ENCODE peak calls at places on chromosomes 1 and 21, in nine cellular contexts. Z is brain microvascular endothelial cell, C is K562, K is thoracic aorta, W is mammary epithelial cell, P is fibroblast of lung, H is OCI-LY7, T is stomach, E is upper lobe of right lung. B is an unnamed sample.

GRCh38 chr1:21051177-21051576 is 125.5 kb downstream of the EIF4G3 start:
- DNase-seq in W (no peak), C (no peak), E (no peak), H (no peak), T (no peak), Z (no peak), P (no peak), K (no peak), B (no peak)

GRCh38 chr1:222798111-222798510 is 16.7 kb upstream of the DISP1 start:
- DNase-seq in Z (no peak), P (peak), E (no peak), H (no peak), C (no peak), W (peak), T (no peak), K (no peak), B (peak)

GRCh38 chr1:192877283-192877886 is 68.5 kb downstream of the RGS2 start:
- DNase-seq in W (peak), Z (peak), T (no peak), K (no peak), H (no peak), E (no peak), C (no peak), P (peak), B (no peak)

GRCh38 chr1:214451591-214451990 is 99.8 kb downstream of the PTPN14 start:
- DNase-seq in C (no peak), E (no peak), T (no peak), W (peak), K (no peak), Z (no peak), H (no peak), P (no peak), B (peak)

GRCh38 chr1:43238104-43238503 is 31.7 kb upstream of the TMEM125 start:
- DNase-seq in Z (peak), E (no peak), W (peak), K (no peak), C (peak), P (peak), H (peak), T (peak), B (peak)

GRCh38 chr1:169466259-169467230 is 19.2 kb downstream of the SLC19A2 start:
- DNase-seq in W (peak), P (peak), E (no peak), T (no peak), Z (peak), H (peak), C (no peak), K (no peak), B (no peak)

GRCh38 chr1:205444931-205445652 is 10.8 kb downstream of the BLACAT1 start:
- DNase-seq in Z (no peak), K (peak), W (no peak), C (peak), E (no peak), H (peak), T (peak), P (no peak), B (no peak)

GRCh38 chr1:64894438-64895196 is 71.7 kb downstream of the JAK1 start:
- DNase-seq in W (no peak), K (no peak), E (no peak), C (no peak), Z (no peak), P (no peak), T (no peak), H (no peak), B (no peak)

GRCh38 chr1:56788588-56788987 is 30.6 kb downstream of the FYB2 start:
- DNase-seq in E (peak), Z (peak), T (peak), P (no peak), H (no peak), K (no peak), C (no peak), W (no peak), B (no peak)

GRCh38 chr1:27557596-27558340 is 46.2 kb downstream of the AHDC1 start:
- DNase-seq in H (no peak), C (peak), E (peak), Z (no peak), W (peak), P (no peak), T (peak), K (no peak), B (peak)

GRCh38 chr1:104945406-104945805 is 1195.7 kb downstream of the AMY1C start:
- DNase-seq in Z (no peak), W (no peak), T (no peak), K (no peak), C (no peak), E (no peak), H (no peak), P (no peak), B (no peak)

GRCh38 chr1:161139765-161140164 is 7.3 kb upstream of the DEDD start:
- DNase-seq in W (peak), T (peak), P (peak), E (no peak), H (peak), Z (peak), C (peak), K (no peak), B (no peak)

GRCh38 chr1:111592389-111593361 is 26.9 kb upstream of the RAP1A start:
- DNase-seq in E (peak), H (peak), W (peak), Z (peak), K (peak), T (peak), C (peak), P (peak), B (peak)

GRCh38 chr1:238642231-238642630 is 744.1 kb upstream of the CHRM3 start:
- DNase-seq in K (no peak), C (no peak), Z (peak), H (no peak), E (no peak), W (no peak), T (no peak), P (peak), B (no peak)

GRCh38 chr21:44428281-44428942 is 26.9 kb upstream of the LRRC3 start:
- DNase-seq in C (peak), E (peak), T (peak), K (no peak), H (peak), Z (no peak), P (no peak), W (peak), B (peak)

GRCh38 chr1:117137281-117137680 is 15.7 kb upstream of the TRIM45 start:
- DNase-seq in C (no peak), Z (no peak), E (no peak), K (no peak), T (no peak), H (no peak), P (no peak), W (no peak), B (no peak)

GRCh38 chr1:201766117-201766863 is 62.7 kb upstream of the IPO9 start:
- DNase-seq in P (peak), Z (peak), T (no peak), H (no peak), E (no peak), C (no peak), K (no peak), W (peak), B (no peak)

GRCh38 chr1:42259059-42259738 is 75.8 kb downstream of the FOXJ3 start:
- DNase-seq in H (no peak), P (peak), W (peak), K (no peak), C (no peak), E (no peak), Z (peak), T (no peak), B (no peak)

GRCh38 chr21:45836268-45836655 is 145.3 kb upstream of the COL6A1 start:
- DNase-seq in W (no peak), Z (no peak), P (peak), E (no peak), T (no peak), C (no peak), K (no peak), H (no peak), B (no peak)

GRCh38 chr1:218257371-218257770 is 27.7 kb upstream of the RRP15 start:
- DNase-seq in E (no peak), C (no peak), Z (no peak), P (no peak), H (no peak), W (no peak), K (no peak), T (no peak), B (no peak)

GRCh38 chr1:178436899-178437298 is 59.9 kb downstream of the CLEC20A start:
- DNase-seq in H (no peak), K (no peak), C (no peak), P (no peak), E (no peak), Z (no peak), W (no peak), T (no peak), B (no peak)

GRCh38 chr1:63918395-63918945 is 144.7 kb downstream of the ROR1 start:
- DNase-seq in P (peak), C (no peak), W (no peak), Z (no peak), T (no peak), E (no peak), K (no peak), H (no peak), B (no peak)

GRCh38 chr1:169105434-169106094 is 926 bp upstream of the ATP1B1 start:
- DNase-seq in P (no peak), E (peak), T (peak), W (peak), H (peak), K (no peak), C (peak), Z (no peak), B (no peak)

GRCh38 chr1:158121604-158122254 is 59.0 kb upstream of the CD1D start:
- DNase-seq in H (peak), W (peak), Z (peak), E (no peak), K (no peak), T (no peak), C (peak), P (peak), B (no peak)

GRCh38 chr21:37551406-37552355 is 185.1 kb downstream of the DYRK1A start:
- DNase-seq in Z (peak), H (no peak), C (no peak), E (no peak), T (peak), K (no peak), P (peak), W (no peak), B (no peak)

GRCh38 chr1:58848818-58849411 is 65.1 kb upstream of the JUN start:
- DNase-seq in Z (peak), W (peak), T (peak), H (no peak), P (peak), E (peak), C (peak), K (peak), B (peak)

GRCh38 chr1:239276051-239276450 is 110.3 kb upstream of the CHRM3 start:
- DNase-seq in H (no peak), E (no peak), T (no peak), W (no peak), C (no peak), P (no peak), K (no peak), Z (no peak), B (no peak)

GRCh38 chr1:183812686-183813569 is 8.0 kb downstream of the RGL1 start:
- DNase-seq in H (no peak), W (peak), E (no peak), C (no peak), P (peak), K (no peak), Z (peak), T (no peak), B (peak)

GRCh38 chr1:22702255-22702654 is 8.4 kb upstream of the EPHB2 start:
- DNase-seq in C (no peak), P (no peak), H (no peak), E (no peak), K (no peak), Z (no peak), W (no peak), T (no peak), B (no peak)

GRCh38 chr1:220879509-220880366 is 495 bp downstream of the HLX start:
- DNase-seq in E (peak), T (peak), H (no peak), Z (no peak), P (peak), C (peak), K (no peak), W (peak), B (no peak)

GRCh38 chr1:225508538-225509375 is 80.9 kb upstream of the LBR start:
- DNase-seq in H (no peak), W (peak), E (no peak), Z (peak), P (peak), K (peak), T (peak), C (no peak), B (peak)

GRCh38 chr1:235712812-235713211 is 63.2 kb upstream of the GNG4 start:
- DNase-seq in P (peak), T (no peak), H (no peak), K (no peak), E (no peak), Z (no peak), C (no peak), W (no peak), B (no peak)

GRCh38 chr1:226643167-226643566 is 94.6 kb downstream of the STUM start:
- DNase-seq in W (peak), C (peak), K (no peak), P (peak), H (peak), Z (peak), T (no peak), E (peak), B (peak)

GRCh38 chr1:61581241-61581640 is 143.7 kb downstream of the TM2D1 start:
- DNase-seq in K (no peak), C (no peak), P (no peak), E (no peak), T (no peak), Z (no peak), W (no peak), H (no peak), B (no peak)

GRCh38 chr1:171142451-171143121 is 42.5 kb upstream of the FMO2 start:
- DNase-seq in P (peak), T (no peak), C (no peak), Z (peak), K (no peak), E (no peak), W (no peak), H (no peak), B (no peak)

GRCh38 chr1:91553196-91553595 is 52.5 kb downstream of the CDC7 start:
- DNase-seq in T (no peak), P (peak), W (peak), H (no peak), C (no peak), E (no peak), K (peak), Z (peak), B (no peak)

GRCh38 chr1:21296509-21297354 is 6.5 kb upstream of the ECE1 start:
- DNase-seq in Z (no peak), E (no peak), P (no peak), W (no peak), C (no peak), H (no peak), K (no peak), T (no peak), B (no peak)

GRCh38 chr1:31705080-31705866 is 1.5 kb upstream of the COL16A1 start:
- DNase-seq in E (no peak), Z (peak), T (peak), C (peak), W (peak), H (peak), P (peak), K (peak), B (peak)

GRCh38 chr21:42039470-42039901 is 29.3 kb upstream of the ZBTB21 start:
- DNase-seq in C (no peak), W (peak), Z (peak), E (no peak), K (no peak), H (no peak), P (peak), T (no peak), B (peak)
- H3K27ac ChIP-seq in C (no peak), W (peak), Z (peak), E (peak), K (peak), H (no peak), P (peak), T (peak), B (peak)

GRCh38 chr1:227661495-227661894 is 73.6 kb downstream of the JMJD4 start:
- DNase-seq in E (no peak), T (no peak), C (no peak), K (no peak), W (no peak), Z (no peak), H (no peak), P (no peak), B (no peak)
- TF ChIP-seq CTCF in E (no peak), T (no peak), C (no peak), K (no peak), W (no peak), Z (no peak), H (no peak), P (no peak), B (no peak)

GRCh38 chr1:35539073-35539823 is 18.0 kb downstream of the KIAA0319L start:
- DNase-seq in T (no peak), Z (no peak), C (no peak), K (no peak), E (no peak), P (no peak), H (no peak), W (peak), B (no peak)

GRCh38 chr1:35535243-35535642 is 22.0 kb downstream of the KIAA0319L start:
- DNase-seq in Z (no peak), H (no peak), W (no peak), T (no peak), C (no peak), E (no peak), K (no peak), P (no peak), B (no peak)

GRCh38 chr1:35537788-35538187 is 19.4 kb downstream of the KIAA0319L start:
- DNase-seq in H (no peak), P (no peak), Z (no peak), T (no peak), W (no peak), C (no peak), K (no peak), E (no peak), B (no peak)

GRCh38 chr1:35536551-35537162 is 20.5 kb downstream of the KIAA0319L start:
- DNase-seq in H (no peak), K (no peak), Z (no peak), T (no peak), E (no peak), C (no peak), P (no peak), W (no peak), B (no peak)

DNA sequence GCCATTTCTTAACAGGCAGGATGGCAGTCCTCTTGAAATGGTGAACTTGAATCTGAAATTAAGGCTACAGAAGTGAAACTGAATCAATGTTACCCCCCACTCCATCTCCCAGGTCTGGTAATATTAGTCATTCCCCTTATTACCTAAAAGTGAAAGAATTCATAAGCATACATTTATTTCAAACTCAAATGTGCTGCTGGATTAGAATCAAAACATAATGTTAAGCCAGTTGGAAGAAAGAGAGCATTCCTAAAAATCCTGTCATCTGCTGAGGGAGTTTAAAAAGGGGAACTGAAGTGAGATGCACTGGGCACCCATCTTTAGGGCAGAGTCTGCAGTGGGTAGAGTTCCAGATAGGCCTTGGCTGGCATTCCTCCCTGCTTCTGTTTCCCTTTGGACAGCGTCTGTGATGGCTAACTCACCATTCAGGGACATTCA is 17.4 kb downstream of the KIAA0319L start:
- DNase-seq in T (no peak), Z (no peak), E (no peak), H (no peak), P (peak), C (no peak), K (no peak), W (no peak), B (no peak)
- H3K27ac ChIP-seq in T (peak), Z (no peak), E (peak), H (no peak), P (peak), C (no peak), K (peak), W (no peak), B (no peak)

GRCh38 chr1:93619507-93620168 is 62.0 kb downstream of the BCAR3 start:
- DNase-seq in K (no peak), T (no peak), P (no peak), C (no peak), W (no peak), E (no peak), H (peak), Z (no peak), B (no peak)
- TF ChIP-seq CTCF in K (no peak), T (no peak), P (no peak), C (no peak), W (no peak), E (no peak), H (peak), Z (peak), B (peak)

B was measured in foreskin keratinocyte.